ENCODE peak calls at places on chromosomes 2 and 18, in eight cellular contexts. W, G, E, C, X, F, N and Z are unnamed samples.

GRCh38 chr2:69566669-69567068 is 76.9 kb downstream of the AAK1 start:
- DNase-seq in W (no peak), G (no peak), E (no peak), C (no peak), X (no peak), F (no peak), N (no peak), Z (no peak)

GRCh38 chr2:221635949-221636348 is 63.8 kb upstream of the EPHA4 start:
- DNase-seq in W (no peak), G (no peak), E (no peak), C (no peak), X (peak; percentile 6), F (peak; percentile 17), N (no peak), Z (no peak)

GRCh38 chr2:235194836-235195235 is 243.0 kb downstream of the SH3BP4 start:
- DNase-seq in W (no peak), G (no peak), E (no peak), C (no peak), X (no peak), F (no peak), N (no peak), Z (no peak)

GRCh38 chr2:239291505-239292350 is 109.1 kb downstream of the HDAC4 start:
- DNase-seq in W (no peak), G (no peak), E (no peak), C (no peak), X (no peak), F (peak; percentile 94), N (no peak), Z (peak; percentile 18)

GRCh38 chr2:72274284-72274869 is 126.7 kb upstream of the CYP26B1 start:
- DNase-seq in W (no peak), G (no peak), E (no peak), C (no peak), X (no peak), F (no peak), N (no peak), Z (no peak)

GRCh38 chr2:19682493-19682892 is 219.3 kb downstream of the TTC32 start:
- DNase-seq in W (no peak), G (no peak), E (peak; percentile 60), C (no peak), X (peak; percentile 42), F (no peak), N (no peak), Z (no peak)

GRCh38 chr2:238786792-238787490 is 60.9 kb upstream of the TWIST2 start:
- DNase-seq in W (no peak), G (no peak), E (no peak), C (no peak), X (no peak), F (no peak), N (no peak), Z (no peak)

GRCh38 chr2:43942001-43942400 is 53.8 kb downstream of the LRPPRC start:
- DNase-seq in W (no peak), G (no peak), E (no peak), C (no peak), X (no peak), F (peak; percentile 21), N (no peak), Z (no peak)

GRCh38 chr2:8549273-8549922 is 132.5 kb upstream of the ID2 start:
- DNase-seq in W (peak; percentile 9), G (no peak), E (no peak), C (no peak), X (no peak), F (no peak), N (no peak), Z (peak; percentile 23)

GRCh38 chr2:109636290-109636675 is 22.1 kb downstream of the SOWAHC start:
- DNase-seq in W (no peak), G (no peak), E (peak; percentile 27), C (no peak), X (no peak), F (no peak), N (no peak), Z (no peak)

GRCh38 chr2:229431331-229431954 is 160.4 kb upstream of the PID1 start:
- DNase-seq in W (no peak), G (no peak), E (peak; percentile 56), C (peak; percentile 54), X (no peak), F (peak; percentile 89), N (no peak), Z (no peak)

GRCh38 chr2:64525323-64525625 is 1.1 kb downstream of the AFTPH start:
- DNase-seq in W (no peak), G (no peak), E (peak; percentile 38), C (no peak), X (no peak), F (peak; percentile 24), N (no peak), Z (no peak)

GRCh38 chr2:236512902-236513433 is 56.7 kb upstream of the ACKR3 start:
- DNase-seq in W (peak; percentile 53), G (peak; percentile 71), E (peak; percentile 29), C (peak; percentile 72), X (peak; percentile 28), F (peak; percentile 72), N (peak; percentile 55), Z (peak; percentile 66)

GRCh38 chr2:112821142-112821541 is 15.4 kb downstream of the IL1B start:
- DNase-seq in W (no peak), G (no peak), E (no peak), C (no peak), X (no peak), F (no peak), N (no peak), Z (no peak)

GRCh38 chr2:29374823-29375222 is 259.6 kb downstream of the CLIP4 start:
- DNase-seq in W (no peak), G (no peak), E (no peak), C (no peak), X (no peak), F (peak; percentile 9), N (no peak), Z (no peak)

DNA sequence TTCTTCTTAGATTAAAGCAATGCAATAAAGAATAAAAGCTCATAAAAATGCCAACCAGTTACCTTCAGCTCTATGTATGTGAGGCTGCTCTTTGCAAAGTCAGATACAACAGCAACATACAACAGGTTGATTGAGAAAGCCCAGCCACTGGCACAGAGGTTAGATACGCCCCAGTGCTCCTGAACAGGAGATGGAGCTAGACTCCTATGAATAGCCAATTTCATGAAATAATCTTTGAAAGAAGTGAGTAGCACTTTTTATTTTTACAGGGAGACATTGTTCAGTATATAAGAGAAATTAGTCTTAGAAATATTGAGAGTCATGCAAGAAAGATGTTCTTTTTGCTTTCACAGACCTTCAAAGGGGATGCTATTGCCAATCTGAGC is 362.4 kb upstream of the MEX3C start:
- DNase-seq in W (no peak), G (peak; percentile 26), E (peak; percentile 3), C (no peak), X (no peak), F (no peak), N (no peak), Z (no peak)
- TF ChIP-seq CTCF in W (peak; percentile 30), G (peak; percentile 43), E (peak; percentile 12), C (peak; percentile 26), X (peak; percentile 14), F (peak; percentile 14), N (no peak), Z (no peak)

GRCh38 chr2:110883401-110883800 is 151.0 kb downstream of the ACOXL start:
- DNase-seq in W (no peak), G (no peak), E (no peak), C (no peak), X (no peak), F (no peak), N (no peak), Z (no peak)
- H3K27ac ChIP-seq in W (no peak overlapping the region), G (no peak overlapping the region), E (no peak overlapping the region), C (no peak overlapping the region), X (no peak overlapping the region), F (no peak overlapping the region), N (no peak overlapping the region), Z (no peak overlapping the region)

DNA sequence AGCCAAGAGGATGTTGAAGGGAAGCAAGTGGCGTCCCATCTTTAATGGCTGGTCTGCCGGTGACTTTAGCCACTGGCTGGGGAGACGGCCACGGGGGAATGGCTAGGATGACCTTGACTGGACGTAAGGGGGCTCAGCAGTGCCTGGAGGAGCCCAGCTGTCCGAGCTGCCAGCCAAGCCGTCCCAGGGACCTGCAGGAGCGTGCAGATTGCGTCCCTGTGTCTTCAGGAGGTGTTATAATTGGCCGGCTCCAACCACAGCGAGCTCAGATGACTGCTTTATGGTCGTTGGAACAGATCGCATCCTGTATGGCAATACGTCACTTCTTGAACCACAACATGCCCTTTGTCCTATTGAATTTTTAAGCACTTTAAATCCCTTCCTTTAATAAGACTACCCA is 204.6 kb downstream of the EIPR1 start:
- DNase-seq in W (no peak), G (no peak), E (no peak), C (no peak), X (no peak), F (no peak), N (no peak), Z (peak; percentile 53)
- H3K4me3 ChIP-seq in W (no peak overlapping the region), G (no peak overlapping the region), E (no peak overlapping the region), C (no peak overlapping the region), X (no peak overlapping the region), F (no peak overlapping the region), N (no peak overlapping the region), Z (no peak overlapping the region)

GRCh38 chr2:168687314-168687713 is 115.1 kb upstream of the NOSTRIN start:
- DNase-seq in W (no peak), G (peak; percentile 21), E (no peak), C (no peak), X (no peak), F (peak; percentile 52), N (no peak), Z (no peak)
- TF ChIP-seq CTCF in W (peak; percentile 48), G (no peak), E (no peak), C (peak; percentile 12), X (peak; percentile 41), F (peak; percentile 51), N (peak; percentile 47), Z (no peak)